ENCODE peak calls at places on chromosome 1, in ten cellular contexts. J, D, O, K, N, Z, E, I, W and B are unnamed samples.

GRCh38 chr1:224542783-224543440 is 73.2 kb upstream of the CNIH3 start:
- DNase-seq in W (no peak), E (no peak), D (no peak), O (peak; percentile 100), J (no peak), Z (peak; percentile 19), I (peak; percentile 64), K (peak; percentile 99), N (no peak), B (no peak)

GRCh38 chr1:242692988-242693387 is 168.5 kb upstream of the PLD5 start:
- DNase-seq in N (no peak), E (no peak), K (no peak), O (no peak), I (no peak), J (no peak), W (no peak), D (no peak), Z (no peak), B (no peak)

GRCh38 chr1:16984717-16985116 is 4.3 kb upstream of the MFAP2 start:
- DNase-seq in Z (no peak), K (peak; percentile 85), D (peak; percentile 59), O (peak; percentile 97), E (peak; percentile 26), I (no peak), N (peak; percentile 30), W (peak; percentile 86), J (no peak), B (peak; percentile 87)

GRCh38 chr1:156001021-156001681 is 19.6 kb downstream of the SSR2 start:
- DNase-seq in Z (no peak), J (no peak), I (no peak), K (no peak), O (no peak), D (no peak), N (no peak), E (peak; percentile 19), W (no peak), B (no peak)

GRCh38 chr1:44812822-44813543 is 4.7 kb downstream of the BTBD19 start:
- DNase-seq in Z (no peak), K (no peak), I (no peak), E (peak; percentile 11), N (peak; percentile 42), W (peak; percentile 80), O (no peak), J (no peak), D (no peak), B (peak; percentile 69)

GRCh38 chr1:147526501-147526900 is 14.8 kb upstream of the BCL9 start:
- DNase-seq in Z (no peak), W (no peak), O (no peak), I (no peak), N (no peak), J (no peak), D (no peak), E (no peak), K (no peak), B (no peak)

GRCh38 chr1:58477390-58477789 is 69.1 kb downstream of the OMA1 start:
- DNase-seq in W (no peak), O (peak; percentile 23), J (no peak), K (no peak), N (no peak), D (no peak), Z (no peak), E (no peak), I (no peak), B (no peak)

GRCh38 chr1:96292141-96292540 is 429.4 kb upstream of the PTBP2 start:
- DNase-seq in E (no peak), O (peak; percentile 7), J (no peak), K (peak; percentile 24), W (no peak), N (no peak), I (no peak), D (no peak), Z (no peak), B (no peak)

DNA sequence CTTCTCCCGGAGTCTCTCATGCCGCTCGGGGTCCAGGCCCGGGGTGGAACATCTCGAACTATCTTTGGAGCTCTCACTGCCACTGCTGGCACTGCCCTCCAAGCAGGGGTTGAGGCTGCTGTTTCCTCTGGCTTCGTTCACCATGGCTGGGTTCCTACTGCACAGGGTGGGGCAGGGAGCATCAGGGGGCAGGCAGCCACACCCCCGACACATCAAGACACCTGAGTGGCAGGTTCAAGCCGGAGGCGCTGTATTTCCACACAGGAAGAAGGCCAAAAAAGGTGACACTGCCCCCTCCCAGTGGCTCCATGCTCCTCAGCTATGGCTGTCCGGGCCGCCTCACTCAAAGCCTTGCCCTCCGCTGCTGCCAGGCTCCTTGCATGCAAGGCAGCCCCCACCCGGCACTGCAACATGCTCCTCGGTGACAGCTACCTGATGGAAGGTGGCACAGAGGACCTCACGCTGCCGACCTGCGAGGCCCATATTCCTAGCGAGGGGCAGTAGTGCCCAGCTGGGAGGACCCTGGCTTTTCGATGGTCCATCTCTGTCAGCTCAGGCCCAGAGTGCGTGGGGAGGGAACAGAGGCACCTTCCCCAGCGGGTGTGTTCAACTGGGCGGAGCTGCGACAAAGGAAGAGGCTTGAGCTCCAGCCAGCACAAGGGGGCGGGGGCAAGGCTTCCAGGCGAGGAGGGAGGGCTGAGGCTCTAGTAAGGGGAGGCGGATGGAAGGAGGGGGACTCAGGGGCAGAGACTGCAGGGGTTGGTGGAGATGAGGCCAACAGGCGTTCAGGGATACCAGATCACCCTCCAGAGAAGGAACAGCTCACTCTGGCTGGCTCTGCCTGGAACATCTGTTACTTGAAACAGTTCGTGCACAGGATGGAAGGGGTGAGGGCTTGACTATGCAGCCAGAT is 2.5 kb downstream of the MTHFR start:
- DNase-seq in D (peak; percentile 90), W (peak; percentile 94), J (peak; percentile 84), N (peak; percentile 77), Z (peak; percentile 88), E (peak; percentile 92), O (peak; percentile 96), I (peak; percentile 86), K (peak; percentile 97), B (peak; percentile 96)
- H3K4me1 ChIP-seq in D (peaks cover 33% of the 10 kb centered on the region), W (peaks cover 65% of the 10 kb centered on the region), J (peaks cover 24% of the 10 kb centered on the region), N (peaks cover 45% of the 10 kb centered on the region), Z (peaks cover 60% of the 10 kb centered on the region), E (peaks cover 23% of the 10 kb centered on the region), O (peaks cover 7% of the 10 kb centered on the region), I (peaks cover 54% of the 10 kb centered on the region), K (peaks cover 13% of the 10 kb centered on the region), B (peaks cover 25% of the 10 kb centered on the region)

GRCh38 chr1:27150641-27151040 is 4.3 kb downstream of the SLC9A1 start:
- DNase-seq in D (no peak), K (no peak), Z (no peak), O (no peak), N (no peak), J (no peak), E (no peak), I (no peak), W (no peak), B (no peak)
- H3K4me1 ChIP-seq in D (peaks cover 51% of the 10 kb centered on the region), K (peaks cover 35% of the 10 kb centered on the region), Z (peaks cover 38% of the 10 kb centered on the region), O (peaks cover 14% of the 10 kb centered on the region), N (peaks cover 44% of the 10 kb centered on the region), J (peaks cover 18% of the 10 kb centered on the region), E (peaks cover 51% of the 10 kb centered on the region), I (peaks cover 67% of the 10 kb centered on the region), W (peaks cover 74% of the 10 kb centered on the region), B (no peaks in the 10 kb centered on the region)

GRCh38 chr1:203551550-203551949 is 57.6 kb downstream of the OPTC start:
- DNase-seq in Z (no peak), J (no peak), E (no peak), I (no peak), O (peak; percentile 75), D (no peak), W (no peak), K (peak; percentile 54), N (no peak), B (no peak)

GRCh38 chr1:203550846-203551245 is 56.9 kb downstream of the OPTC start:
- DNase-seq in O (no peak), N (no peak), I (no peak), K (no peak), W (no peak), E (no peak), Z (no peak), D (no peak), J (no peak), B (no peak)

GRCh38 chr1:203555484-203556046 is 61.6 kb downstream of the OPTC start:
- DNase-seq in D (no peak), N (no peak), O (no peak), W (no peak), J (no peak), Z (no peak), I (no peak), E (no peak), K (no peak), B (no peak)

GRCh38 chr1:203555046-203555445 is 61.1 kb downstream of the OPTC start:
- DNase-seq in Z (no peak), N (no peak), D (no peak), O (no peak), I (no peak), E (no peak), W (no peak), J (no peak), K (no peak), B (no peak)

DNA sequence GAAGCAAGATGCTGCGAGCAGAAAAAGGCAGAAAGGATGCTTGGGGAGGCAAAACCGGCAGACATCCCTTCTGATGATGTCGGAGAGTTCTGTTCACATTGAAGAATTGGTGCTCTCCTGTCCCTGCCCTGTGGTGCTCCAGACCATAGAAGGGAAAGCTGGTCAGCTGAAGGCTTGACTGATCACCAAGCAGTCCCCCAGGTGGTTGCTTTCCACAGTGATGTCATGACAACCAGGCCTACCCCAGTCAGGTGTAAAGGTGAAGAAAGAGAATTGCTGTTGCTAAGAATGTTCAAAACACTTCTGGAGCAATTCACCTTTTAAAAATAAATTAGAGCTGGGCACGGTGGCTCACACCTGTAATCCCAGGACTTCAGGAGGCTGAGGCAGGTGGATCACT is 59.5 kb downstream of the OPTC start:
- DNase-seq in E (no peak), I (no peak), K (no peak), D (no peak), N (no peak), J (no peak), Z (no peak), O (no peak), W (no peak), B (no peak)
- H3K4me1 ChIP-seq in E (peaks cover 14% of the 10 kb centered on the region), I (no peaks in the 10 kb centered on the region), K (peaks cover 28% of the 10 kb centered on the region), D (peaks cover 21% of the 10 kb centered on the region), N (peaks cover 4% of the 10 kb centered on the region), J (peaks cover 31% of the 10 kb centered on the region), Z (no peaks in the 10 kb centered on the region), O (peaks cover 29% of the 10 kb centered on the region), W (peaks cover 41% of the 10 kb centered on the region), B (peaks cover 32% of the 10 kb centered on the region)

DNA sequence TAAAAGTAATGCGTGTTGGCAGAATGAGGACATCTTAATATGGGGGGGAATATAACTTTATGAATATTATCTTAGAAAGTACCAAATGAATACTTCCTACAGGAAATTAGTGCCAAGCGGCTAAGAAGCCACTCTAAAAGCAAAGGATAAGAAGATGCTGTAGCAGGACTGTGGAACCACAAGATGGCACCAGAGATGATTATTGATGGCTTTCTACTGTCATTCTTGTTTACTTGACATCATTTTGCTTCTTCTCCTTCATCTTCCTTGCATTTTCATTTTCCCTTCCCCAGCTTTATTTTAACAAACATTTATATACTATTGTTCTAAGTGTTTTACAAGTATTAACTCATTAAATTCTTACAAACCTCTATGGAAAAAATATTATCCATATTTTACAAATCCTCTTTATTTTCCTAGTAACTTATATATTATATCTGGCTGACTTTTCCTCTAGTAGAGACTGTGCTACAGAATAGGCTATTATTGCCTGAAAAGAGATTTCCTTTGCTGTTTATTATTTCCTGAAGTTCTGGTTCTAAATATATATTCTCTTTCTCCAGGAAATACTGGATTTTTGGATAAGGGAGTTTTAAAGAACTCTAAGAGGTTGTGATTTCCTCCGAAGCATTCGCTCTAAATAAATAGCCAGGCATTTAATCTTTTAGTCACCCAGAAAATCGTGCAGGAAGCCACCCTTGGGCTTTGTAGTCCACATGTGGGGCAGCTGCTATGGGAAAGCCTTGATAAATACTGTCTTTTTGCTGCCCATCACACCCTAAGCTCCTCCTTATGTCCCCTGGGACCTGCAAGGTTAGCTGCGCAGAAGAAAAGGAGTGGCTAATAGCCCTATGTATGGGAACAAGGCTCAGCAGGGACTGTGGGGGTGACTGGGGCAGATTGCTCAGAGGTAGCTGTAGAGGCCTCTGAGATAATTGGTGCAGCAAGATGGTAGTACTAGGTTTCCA is 69.8 kb downstream of the TPR start:
- DNase-seq in K (peak; percentile 13), Z (peak; percentile 55), N (no peak), I (no peak), D (no peak), E (no peak), O (peak; percentile 19), J (no peak), W (no peak), B (no peak)
- H3K4me1 ChIP-seq in K (no peaks in the 10 kb centered on the region), Z (no peaks in the 10 kb centered on the region), N (no peaks in the 10 kb centered on the region), I (peaks cover 79% of the 10 kb centered on the region), D (peaks cover 4% of the 10 kb centered on the region), E (no peaks in the 10 kb centered on the region), O (no peaks in the 10 kb centered on the region), J (no peaks in the 10 kb centered on the region), W (peaks cover 6% of the 10 kb centered on the region), B (no peaks in the 10 kb centered on the region)